ENCODE peak calls at places on chromosomes 2 and 18, in five cellular contexts. J, U, G, H and F are unnamed samples.

GRCh38 chr2:70641263-70641784 is 87.7 kb upstream of the TGFA start:
- DNase-seq in J (no peak), U (no peak), G (no peak), H (peak), F (no peak)

GRCh38 chr2:70118798-70119454 is 31.6 kb downstream of the PCBP1 start:
- DNase-seq in J (peak), U (no peak), G (peak), H (no peak), F (no peak)

GRCh38 chr2:48174503-48174902 is 268.2 kb upstream of the FBXO11 start:
- DNase-seq in J (no peak), U (no peak), G (no peak), H (no peak), F (no peak)

GRCh38 chr2:61537590-61538178 is 472 bp downstream of the XPO1 start:
- DNase-seq in J (no peak), U (no peak), G (peak), H (no peak), F (no peak)

GRCh38 chr18:56327171-56327885 is 311.1 kb downstream of the TXNL1 start:
- DNase-seq in J (no peak), U (no peak), G (peak), H (no peak), F (no peak)

GRCh38 chr2:12236136-12236834 is 480.5 kb upstream of the TRIB2 start:
- DNase-seq in J (no peak), U (no peak), G (peak), H (no peak), F (no peak)

GRCh38 chr18:10560457-10561045 is 34.7 kb downstream of the NAPG start:
- DNase-seq in J (peak), U (peak), G (peak), H (no peak), F (no peak)

GRCh38 chr2:175012516-175012915 is 7.3 kb upstream of the CHN1 start:
- DNase-seq in J (no peak), U (no peak), G (no peak), H (no peak), F (no peak)

GRCh38 chr2:236823976-236824375 is 254.4 kb downstream of the ACKR3 start:
- DNase-seq in J (no peak), U (no peak), G (no peak), H (no peak), F (no peak)

GRCh38 chr2:237588044-237588696 is 2.4 kb downstream of the RAB17 start:
- DNase-seq in J (no peak), U (no peak), G (no peak), H (no peak), F (no peak)

GRCh38 chr18:80105369-80106167 is 3.5 kb upstream of the ADNP2 start:
- DNase-seq in J (no peak), U (no peak), G (no peak), H (no peak), F (no peak)

GRCh38 chr2:231292472-231293134 is 94.2 kb downstream of the ARMC9 start:
- DNase-seq in J (no peak), U (no peak), G (no peak), H (no peak), F (no peak)

GRCh38 chr2:99337931-99338580 is 867 bp downstream of the EIF5B start:
- DNase-seq in J (peak), U (no peak), G (peak), H (no peak), F (no peak)